ENCODE peak calls at places on chromosomes 3 and 15, in four cellular contexts. Y, F, B and S are unnamed samples.

GRCh38 chr15:76342046-76342381 is 5.4 kb downstream of the ISL2 start:
- DNase-seq in Y (no peak), F (no peak), B (no peak), S (no peak)

GRCh38 chr3:5757213-5757804 is 569.8 kb downstream of the EDEM1 start:
- DNase-seq in Y (no peak), F (no peak), B (no peak), S (no peak)

GRCh38 chr3:142844339-142844977 is 44.4 kb downstream of the PCOLCE2 start:
- DNase-seq in Y (peak; percentile 78), F (no peak), B (no peak), S (no peak)

GRCh38 chr3:74033366-74033765 is 408.6 kb upstream of the PDZRN3 start:
- DNase-seq in Y (no peak), F (no peak), B (no peak), S (no peak)

GRCh38 chr15:67520276-67520975 is 505 bp upstream of the C15orf61 start:
- DNase-seq in Y (peak; percentile 43), F (no peak), B (no peak), S (no peak)

GRCh38 chr3:16477054-16477453 is 36.4 kb downstream of the RFTN1 start:
- DNase-seq in Y (peak; percentile 36), F (no peak), B (no peak), S (no peak)

GRCh38 chr3:78506038-78506437 is 1261.8 kb downstream of the ROBO1 start:
- DNase-seq in Y (no peak), F (no peak), B (no peak), S (no peak)

GRCh38 chr3:139302084-139302800 is 41.6 kb upstream of the MRPS22 start:
- DNase-seq in Y (peak; percentile 100), F (peak; percentile 91), B (no peak), S (no peak)

GRCh38 chr3:32442766-32443165 is 51.1 kb downstream of the CMTM7 start:
- DNase-seq in Y (peak; percentile 68), F (no peak), B (no peak), S (no peak)

GRCh38 chr3:42375121-42375520 is 35.3 kb downstream of the LYZL4 start:
- DNase-seq in Y (no peak), F (no peak), B (no peak), S (no peak)

GRCh38 chr15:76986743-76987142 is 8.2 kb upstream of the PSTPIP1 start:
- DNase-seq in Y (no peak), F (no peak), B (no peak), S (no peak)

GRCh38 chr3:17023006-17023664 is 138.4 kb downstream of the PLCL2 start:
- DNase-seq in Y (no peak), F (no peak), B (no peak), S (no peak)

GRCh38 chr3:134640378-134640777 is 10.4 kb downstream of the KY start:
- DNase-seq in Y (no peak), F (no peak), B (no peak), S (no peak)

GRCh38 chr15:75904241-75904631 is 558 bp downstream of the FBXO22 start:
- DNase-seq in Y (peak; percentile 65), F (no peak), B (no peak), S (peak; percentile 76)

GRCh38 chr15:93321881-93322282 is 232.9 kb upstream of the RGMA start:
- DNase-seq in Y (no peak), F (no peak), B (no peak), S (no peak)

GRCh38 chr3:21436846-21437245 is 314.2 kb downstream of the ZNF385D start:
- DNase-seq in Y (no peak), F (no peak), B (no peak), S (no peak)

GRCh38 chr15:29638011-29638410 is 184.3 kb downstream of the TJP1 start:
- DNase-seq in Y (no peak), F (no peak), B (no peak), S (no peak)

GRCh38 chr3:73561494-73561893 is 63.2 kb downstream of the PDZRN3 start:
- DNase-seq in Y (no peak), F (no peak), B (no peak), S (no peak)

GRCh38 chr3:127448671-127449070 is 141.9 kb downstream of the TPRA1 start:
- DNase-seq in Y (no peak), F (no peak), B (peak; percentile 36), S (peak; percentile 8)

GRCh38 chr3:10395671-10396070 is 74.8 kb upstream of the SEC13 start:
- DNase-seq in Y (no peak), F (no peak), B (peak; percentile 7), S (peak; percentile 32)

GRCh38 chr3:191357909-191358308 is 27.6 kb upstream of the UTS2B start:
- DNase-seq in Y (no peak), F (no peak), B (no peak), S (no peak)

GRCh38 chr3:158819282-158819681 is 17.4 kb downstream of the MFSD1 start:
- DNase-seq in Y (no peak), F (no peak), B (no peak), S (no peak)

GRCh38 chr3:185421577-185422232 is 58.8 kb downstream of the MAP3K13 start:
- DNase-seq in Y (no peak), F (no peak), B (no peak), S (no peak)

GRCh38 chr15:72166716-72167417 is 30.7 kb downstream of the GRAMD2A start:
- DNase-seq in Y (no peak), F (no peak), B (no peak), S (no peak)

GRCh38 chr3:187919990-187920389 is 174.7 kb upstream of the BCL6 start:
- DNase-seq in Y (peak; percentile 23), F (no peak), B (no peak), S (no peak)

GRCh38 chr3:156334841-156335545 is 214.6 kb downstream of the KCNAB1 start:
- DNase-seq in Y (no peak), F (no peak), B (no peak), S (no peak)

GRCh38 chr3:38599886-38600285 is 49.6 kb downstream of the SCN5A start:
- DNase-seq in Y (no peak), F (no peak), B (no peak), S (peak; percentile 9)

GRCh38 chr15:35722506-35722905 is 176.5 kb upstream of the DPH6 start:
- DNase-seq in Y (no peak), F (no peak), B (no peak), S (no peak)

GRCh38 chr3:38283810-38284775 is 2.0 kb downstream of the SLC22A14 start:
- DNase-seq in Y (peak; percentile 90), F (no peak), B (no peak), S (no peak)

GRCh38 chr3:195697582-195698324 is 23.0 kb upstream of the MUC20 start:
- DNase-seq in Y (peak; percentile 89), F (no peak), B (no peak), S (no peak)

GRCh38 chr3:191761906-191762305 is 300.9 kb downstream of the PYDC2 start:
- DNase-seq in Y (peak; percentile 2), F (no peak), B (no peak), S (no peak)

DNA sequence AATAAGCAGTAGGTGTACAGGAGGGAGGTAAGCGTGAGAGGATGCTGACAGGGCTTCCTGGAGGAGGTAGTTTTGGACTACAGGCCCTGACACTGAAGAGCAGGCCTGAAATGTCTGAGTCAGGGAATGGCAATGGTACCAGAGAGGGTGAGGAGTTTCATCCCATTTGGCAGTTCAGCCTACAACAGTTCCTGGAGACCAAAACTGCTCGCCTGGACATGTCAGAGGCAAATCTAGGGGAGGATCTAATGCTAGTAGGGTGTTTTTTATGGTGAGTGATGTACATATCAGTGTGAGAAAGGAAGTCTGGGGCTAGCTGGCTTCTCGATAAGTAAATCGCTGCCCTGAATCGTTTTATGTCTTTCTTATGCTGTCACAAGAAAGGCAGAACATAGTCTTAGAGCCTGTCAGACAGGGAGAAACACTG is 13.8 kb upstream of the TNFSF10 start:
- DNase-seq in Y (no peak), F (no peak), B (no peak), S (no peak)
- H3K27ac ChIP-seq in Y (no peak overlapping the region), F (no peak overlapping the region), B (no peak overlapping the region), S (peak overlapping the region; percentile 4)

GRCh38 chr15:101502572-101503295 is 13.2 kb upstream of the PCSK6 start:
- DNase-seq in Y (no peak), F (no peak), B (no peak), S (no peak)

GRCh38 chr15:101499863-101500713 is 10.6 kb upstream of the PCSK6 start:
- DNase-seq in Y (peak; percentile 15), F (no peak), B (peak; percentile 80), S (no peak)

GRCh38 chr15:101501703-101502373 is 12.3 kb upstream of the PCSK6 start:
- DNase-seq in Y (peak; percentile 52), F (no peak), B (no peak), S (no peak)

GRCh38 chr15:101498731-101499480 is 9.4 kb upstream of the PCSK6 start:
- DNase-seq in Y (no peak), F (no peak), B (no peak), S (no peak)

GRCh38 chr15:101500865-101501551 is 11.5 kb upstream of the PCSK6 start:
- DNase-seq in Y (peak; percentile 14), F (no peak), B (no peak), S (no peak)
- H3K4me3 ChIP-seq in Y (no peak overlapping the region), F (no peak overlapping the region), B (no peak overlapping the region), S (no peak overlapping the region)

GRCh38 chr3:149385617-149386298 is 8.3 kb upstream of the TM4SF1 start:
- DNase-seq in Y (no peak), F (no peak), B (no peak), S (no peak)
- H3K27ac ChIP-seq in Y (peak overlapping the region; percentile 97), F (peak overlapping the region; percentile 99), B (peak overlapping the region; percentile 87), S (no peak overlapping the region)

GRCh38 chr15:74218172-74218885 is 15.7 kb upstream of the STRA6 start:
- DNase-seq in Y (no peak), F (no peak), B (no peak), S (no peak)

GRCh38 chr15:74222231-74222511 is 14.0 kb upstream of the CCDC33 start:
- DNase-seq in Y (no peak), F (no peak), B (no peak), S (no peak)

GRCh38 chr15:74221399-74222230 is 14.5 kb upstream of the CCDC33 start:
- DNase-seq in Y (no peak), F (no peak), B (no peak), S (no peak)

GRCh38 chr15:74222705-74223104 is 13.4 kb upstream of the CCDC33 start:
- DNase-seq in Y (no peak), F (no peak), B (no peak), S (no peak)

DNA sequence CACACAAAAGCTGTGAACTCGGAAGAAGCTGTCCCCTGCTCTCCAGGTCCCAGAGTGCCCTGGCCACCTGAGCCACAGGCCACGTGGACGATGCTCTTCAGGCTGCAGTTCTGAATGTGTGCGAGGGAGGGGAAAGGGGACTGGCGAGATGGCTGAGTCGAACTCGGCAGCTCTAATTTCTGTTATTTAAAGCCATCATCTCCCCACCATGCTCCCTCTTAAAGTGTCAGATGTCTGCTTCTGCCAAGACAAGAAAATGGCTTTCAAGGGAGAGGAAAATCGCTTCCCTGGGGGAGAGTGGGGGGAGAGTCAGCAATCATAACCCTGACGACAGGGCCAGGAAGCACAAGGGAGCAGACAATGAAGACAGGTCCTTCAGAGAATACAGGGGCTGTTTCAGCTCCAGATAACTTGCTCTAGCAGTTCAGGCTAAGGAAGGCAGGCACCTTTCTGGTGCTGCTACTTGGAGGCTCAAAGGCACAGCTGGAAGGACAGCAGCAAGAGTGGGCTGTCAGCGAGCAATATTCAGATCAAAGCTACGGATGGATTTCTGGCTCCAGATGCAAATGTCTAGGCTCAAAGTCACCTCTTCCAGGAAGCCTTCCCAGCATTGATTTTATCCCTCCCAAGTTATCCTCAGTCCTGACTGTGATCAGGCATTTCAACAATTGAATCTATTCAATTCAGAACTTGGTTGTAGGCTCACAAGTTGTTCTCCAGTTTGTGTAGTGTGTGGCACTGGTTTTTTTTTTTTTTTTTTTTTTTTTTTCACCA is 15.5 kb upstream of the CCDC33 start:
- DNase-seq in Y (no peak), F (no peak), B (no peak), S (no peak)
- H3K4me3 ChIP-seq in Y (no peak overlapping the region), F (no peak overlapping the region), B (no peak overlapping the region), S (no peak overlapping the region)